ENCODE peak calls at places on chromosomes 3 and 15, in five cellular contexts. One of them, this sample, is unnamed.
A peak's percentile ranks its signal among the peaks of the same experiment; 100 is the strongest.

GRCh38 chr3:24502690-24503089 is 8.0 kb upstream of the THRB start:
- DNase-seq in WERI-Rb-1: no peak
- DNase-seq in AG04449: no peak
- DNase-seq in neural progenitor cell: no peak
- DNase-seq in GM23338: no peak
- DNase-seq in this sample: peak; percentile 75

GRCh38 chr3:183533410-183534132 is 21.9 kb downstream of the KLHL6 start:
- DNase-seq in GM23338: peak; percentile 61
- DNase-seq in AG04449: no peak
- DNase-seq in neural progenitor cell: no peak
- DNase-seq in WERI-Rb-1: no peak
- DNase-seq in this sample: no peak

GRCh38 chr15:62999178-62999577 is 43.4 kb upstream of the TPM1 start:
- DNase-seq in WERI-Rb-1: no peak
- DNase-seq in GM23338: no peak
- DNase-seq in AG04449: no peak
- DNase-seq in neural progenitor cell: no peak
- DNase-seq in this sample: no peak

GRCh38 chr3:149454746-149455145 is 19.8 kb upstream of the TM4SF4 start:
- DNase-seq in WERI-Rb-1: no peak
- DNase-seq in GM23338: no peak
- DNase-seq in AG04449: peak; percentile 83
- DNase-seq in neural progenitor cell: no peak
- DNase-seq in this sample: peak; percentile 70

GRCh38 chr15:44261007-44261706 is 27.4 kb upstream of the GOLM2 start:
- DNase-seq in neural progenitor cell: peak; percentile 57
- DNase-seq in GM23338: peak; percentile 84
- DNase-seq in WERI-Rb-1: no peak
- DNase-seq in AG04449: no peak
- DNase-seq in this sample: no peak

GRCh38 chr3:35201221-35201620 is 438.1 kb upstream of the ARPP21 start:
- DNase-seq in GM23338: no peak
- DNase-seq in WERI-Rb-1: no peak
- DNase-seq in neural progenitor cell: no peak
- DNase-seq in AG04449: no peak
- DNase-seq in this sample: no peak

GRCh38 chr3:14465425-14465824 is 63.0 kb downstream of the SLC6A6 start:
- DNase-seq in WERI-Rb-1: no peak
- DNase-seq in GM23338: no peak
- DNase-seq in neural progenitor cell: no peak
- DNase-seq in AG04449: no peak
- DNase-seq in this sample: no peak

GRCh38 chr3:158103131-158103955 is 2.9 kb downstream of the SHOX2 start:
- DNase-seq in WERI-Rb-1: no peak
- DNase-seq in neural progenitor cell: peak; percentile 66
- DNase-seq in GM23338: peak; percentile 54
- DNase-seq in AG04449: no peak
- DNase-seq in this sample: peak; percentile 61

GRCh38 chr3:145648396-145648795 is 512.6 kb downstream of the PLOD2 start:
- DNase-seq in WERI-Rb-1: peak; percentile 73
- DNase-seq in GM23338: no peak
- DNase-seq in neural progenitor cell: peak; percentile 18
- DNase-seq in AG04449: no peak
- DNase-seq in this sample: no peak

GRCh38 chr3:167691366-167691765 is 37.6 kb upstream of the WDR49 start:
- DNase-seq in WERI-Rb-1: no peak
- DNase-seq in neural progenitor cell: no peak
- DNase-seq in AG04449: no peak
- DNase-seq in GM23338: no peak
- DNase-seq in this sample: no peak

GRCh38 chr3:90036931-90037330 is 929.5 kb downstream of the EPHA3 start:
- DNase-seq in neural progenitor cell: no peak
- DNase-seq in GM23338: no peak
- DNase-seq in AG04449: no peak
- DNase-seq in WERI-Rb-1: no peak
- DNase-seq in this sample: no peak

GRCh38 chr3:65402597-65402996 is 636.1 kb downstream of the MAGI1 start:
- DNase-seq in WERI-Rb-1: no peak
- DNase-seq in AG04449: peak; percentile 75
- DNase-seq in GM23338: peak; percentile 32
- DNase-seq in neural progenitor cell: no peak
- DNase-seq in this sample: peak; percentile 97

GRCh38 chr3:69948246-69948862 is 51.2 kb upstream of the SAMMSON start:
- DNase-seq in GM23338: peak; percentile 65
- DNase-seq in WERI-Rb-1: no peak
- DNase-seq in AG04449: no peak
- DNase-seq in neural progenitor cell: peak; percentile 40
- DNase-seq in this sample: peak; percentile 59

GRCh38 chr15:44656241-44656640 is 7.2 kb downstream of the SPG11 start:
- DNase-seq in AG04449: no peak
- DNase-seq in GM23338: no peak
- DNase-seq in WERI-Rb-1: no peak
- DNase-seq in neural progenitor cell: no peak
- DNase-seq in this sample: no peak

GRCh38 chr3:46097691-46098241 is 70.5 kb upstream of the XCR1 start:
- DNase-seq in neural progenitor cell: no peak
- DNase-seq in AG04449: no peak
- DNase-seq in WERI-Rb-1: no peak
- DNase-seq in GM23338: no peak
- DNase-seq in this sample: peak; percentile 89

GRCh38 chr15:29259233-29259632 is 10.4 kb downstream of the NSMCE3 start:
- DNase-seq in WERI-Rb-1: no peak
- DNase-seq in GM23338: peak; percentile 56
- DNase-seq in AG04449: no peak
- DNase-seq in neural progenitor cell: no peak
- DNase-seq in this sample: no peak
- TF ChIP-seq CTCF in WERI-Rb-1: no peak
- TF ChIP-seq CTCF in GM23338: peak; percentile 31
- TF ChIP-seq CTCF in AG04449: no peak
- TF ChIP-seq CTCF in neural progenitor cell: peak; percentile 20
- TF ChIP-seq CTCF in this sample: no peak

GRCh38 chr3:127750226-127751031 is 71.9 kb downstream of the MGLL start:
- DNase-seq in neural progenitor cell: no peak
- DNase-seq in AG04449: peak; percentile 76
- DNase-seq in WERI-Rb-1: no peak
- DNase-seq in GM23338: no peak
- DNase-seq in this sample: peak; percentile 94

GRCh38 chr3:127749361-127749760 is 73.0 kb downstream of the MGLL start:
- DNase-seq in AG04449: no peak
- DNase-seq in GM23338: no peak
- DNase-seq in WERI-Rb-1: no peak
- DNase-seq in neural progenitor cell: no peak
- DNase-seq in this sample: no peak

GRCh38 chr3:127751163-127751621 is 71.1 kb downstream of the MGLL start:
- DNase-seq in AG04449: no peak
- DNase-seq in GM23338: no peak
- DNase-seq in neural progenitor cell: no peak
- DNase-seq in WERI-Rb-1: no peak
- DNase-seq in this sample: no peak

GRCh38 chr3:127748754-127749327 is 73.5 kb downstream of the MGLL start:
- DNase-seq in neural progenitor cell: no peak
- DNase-seq in GM23338: no peak
- DNase-seq in WERI-Rb-1: no peak
- DNase-seq in AG04449: no peak
- DNase-seq in this sample: peak; percentile 41

GRCh38 chr3:127749787-127750225 is 72.5 kb downstream of the MGLL start:
- DNase-seq in WERI-Rb-1: no peak
- DNase-seq in AG04449: no peak
- DNase-seq in neural progenitor cell: no peak
- DNase-seq in GM23338: peak; percentile 21
- DNase-seq in this sample: no peak
- TF ChIP-seq CTCF in WERI-Rb-1: peak; percentile 29
- TF ChIP-seq CTCF in AG04449: no peak
- TF ChIP-seq CTCF in neural progenitor cell: peak; percentile 19
- TF ChIP-seq CTCF in GM23338: peak; percentile 28
- TF ChIP-seq CTCF in this sample: no peak

GRCh38 chr3:143328459-143328858 is 208.9 kb downstream of the CHST2 start:
- DNase-seq in AG04449: no peak
- DNase-seq in neural progenitor cell: no peak
- DNase-seq in GM23338: peak; percentile 8
- DNase-seq in WERI-Rb-1: no peak
- DNase-seq in this sample: no peak
- TF ChIP-seq CTCF in AG04449: no peak
- TF ChIP-seq CTCF in neural progenitor cell: no peak
- TF ChIP-seq CTCF in GM23338: no peak
- TF ChIP-seq CTCF in WERI-Rb-1: peak; percentile 21
- TF ChIP-seq CTCF in this sample: peak; percentile 7

GRCh38 chr15:96701876-96702275 is 371.4 kb downstream of the NR2F2 start:
- DNase-seq in WERI-Rb-1: no peak
- DNase-seq in neural progenitor cell: no peak
- DNase-seq in GM23338: no peak
- DNase-seq in AG04449: no peak
- DNase-seq in this sample: no peak
- TF ChIP-seq CTCF in WERI-Rb-1: no peak
- TF ChIP-seq CTCF in neural progenitor cell: no peak
- TF ChIP-seq CTCF in GM23338: no peak
- TF ChIP-seq CTCF in AG04449: no peak
- TF ChIP-seq CTCF in this sample: no peak

GRCh38 chr15:58760385-58761009 is 10.6 kb upstream of the MINDY2 start:
- DNase-seq in GM23338: peak; percentile 53
- DNase-seq in neural progenitor cell: no peak
- DNase-seq in AG04449: no peak
- DNase-seq in WERI-Rb-1: no peak
- DNase-seq in this sample: no peak

GRCh38 chr15:58755350-58755749 is 5.8 kb upstream of the ADAM10 start:
- DNase-seq in AG04449: no peak
- DNase-seq in neural progenitor cell: no peak
- DNase-seq in GM23338: no peak
- DNase-seq in WERI-Rb-1: no peak
- DNase-seq in this sample: no peak

GRCh38 chr15:58755956-58756355 is 6.4 kb upstream of the ADAM10 start:
- DNase-seq in neural progenitor cell: no peak
- DNase-seq in WERI-Rb-1: no peak
- DNase-seq in GM23338: no peak
- DNase-seq in AG04449: no peak
- DNase-seq in this sample: peak; percentile 25

GRCh38 chr15:58761010-58761388 is 10.1 kb upstream of the MINDY2 start:
- DNase-seq in neural progenitor cell: no peak
- DNase-seq in WERI-Rb-1: no peak
- DNase-seq in AG04449: no peak
- DNase-seq in GM23338: no peak
- DNase-seq in this sample: no peak

DNA sequence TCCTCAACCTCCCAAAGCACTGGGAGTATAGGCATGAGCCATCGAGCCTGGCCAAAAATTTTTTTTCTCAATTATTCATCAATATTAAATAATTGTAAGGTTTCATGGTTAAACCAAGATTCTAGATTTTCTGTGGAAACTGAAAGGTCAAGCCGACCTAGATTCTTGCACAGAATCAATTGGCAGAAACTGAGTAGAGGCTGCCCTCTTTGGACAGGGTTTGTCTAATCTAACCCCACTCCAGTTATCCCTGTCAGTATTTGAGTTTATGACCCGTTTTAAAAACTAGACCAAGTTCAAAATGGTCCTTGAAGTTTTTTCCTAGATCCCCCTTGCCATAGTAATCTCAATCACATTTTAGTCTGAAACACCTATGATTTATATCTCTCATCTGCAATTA is 8.6 kb upstream of the ADAM10 start:
- DNase-seq in WERI-Rb-1: no peak
- DNase-seq in AG04449: no peak
- DNase-seq in neural progenitor cell: no peak
- DNase-seq in GM23338: no peak
- DNase-seq in this sample: peak; percentile 49
- TF ChIP-seq CTCF in WERI-Rb-1: peak; percentile 16
- TF ChIP-seq CTCF in AG04449: peak; percentile 18
- TF ChIP-seq CTCF in neural progenitor cell: peak; percentile 20
- TF ChIP-seq CTCF in GM23338: no peak
- TF ChIP-seq CTCF in this sample: peak; percentile 35